ENCODE peak calls at places on chromosomes 1 and 21, in five cellular contexts. One of them, this sample, is unnamed.

GRCh38 chr1:234111458-234112142 is 207.1 kb downstream of the SLC35F3 start:
- DNase-seq in iPS-NIHi11: peak
- DNase-seq in activated CD4-positive, alpha-beta T cell treated with anti-CD3 and anti-CD28 coated beads, Interleukin-2, amount 50 U/mL, for 24 hours: no peak
- DNase-seq in choroid plexus epithelial cell: peak
- DNase-seq in erythroblast: no peak
- DNase-seq in this sample: peak

GRCh38 chr1:58412071-58412580 is 134.4 kb downstream of the OMA1 start:
- DNase-seq in erythroblast: no peak
- DNase-seq in choroid plexus epithelial cell: peak
- DNase-seq in iPS-NIHi11: no peak
- DNase-seq in activated CD4-positive, alpha-beta T cell treated with anti-CD3 and anti-CD28 coated beads, Interleukin-2, amount 50 U/mL, for 24 hours: no peak
- DNase-seq in this sample: peak

GRCh38 chr1:200038645-200038986 is 11.1 kb downstream of the NR5A2 start:
- DNase-seq in iPS-NIHi11: peak
- DNase-seq in erythroblast: no peak
- DNase-seq in choroid plexus epithelial cell: no peak
- DNase-seq in activated CD4-positive, alpha-beta T cell treated with anti-CD3 and anti-CD28 coated beads, Interleukin-2, amount 50 U/mL, for 24 hours: no peak
- DNase-seq in this sample: peak

GRCh38 chr21:39597595-39598185 is 15.1 kb upstream of the B3GALT5 start:
- DNase-seq in iPS-NIHi11: no peak
- DNase-seq in choroid plexus epithelial cell: no peak
- DNase-seq in erythroblast: no peak
- DNase-seq in activated CD4-positive, alpha-beta T cell treated with anti-CD3 and anti-CD28 coated beads, Interleukin-2, amount 50 U/mL, for 24 hours: no peak
- DNase-seq in this sample: no peak

GRCh38 chr1:2595261-2595811 is 8.8 kb downstream of the PRXL2B start:
- DNase-seq in choroid plexus epithelial cell: no peak
- DNase-seq in iPS-NIHi11: peak
- DNase-seq in activated CD4-positive, alpha-beta T cell treated with anti-CD3 and anti-CD28 coated beads, Interleukin-2, amount 50 U/mL, for 24 hours: no peak
- DNase-seq in erythroblast: no peak
- DNase-seq in this sample: no peak

GRCh38 chr1:62209931-62210595 is 15.4 kb downstream of the L1TD1 start:
- DNase-seq in erythroblast: no peak
- DNase-seq in activated CD4-positive, alpha-beta T cell treated with anti-CD3 and anti-CD28 coated beads, Interleukin-2, amount 50 U/mL, for 24 hours: no peak
- DNase-seq in iPS-NIHi11: no peak
- DNase-seq in choroid plexus epithelial cell: no peak
- DNase-seq in this sample: no peak

GRCh38 chr1:7755448-7755847 is 15.6 kb upstream of the VAMP3 start:
- DNase-seq in choroid plexus epithelial cell: peak
- DNase-seq in iPS-NIHi11: peak
- DNase-seq in activated CD4-positive, alpha-beta T cell treated with anti-CD3 and anti-CD28 coated beads, Interleukin-2, amount 50 U/mL, for 24 hours: no peak
- DNase-seq in erythroblast: no peak
- DNase-seq in this sample: peak

GRCh38 chr1:204920511-204920910 is 49.8 kb downstream of the NFASC start:
- DNase-seq in activated CD4-positive, alpha-beta T cell treated with anti-CD3 and anti-CD28 coated beads, Interleukin-2, amount 50 U/mL, for 24 hours: no peak
- DNase-seq in choroid plexus epithelial cell: no peak
- DNase-seq in iPS-NIHi11: no peak
- DNase-seq in erythroblast: no peak
- DNase-seq in this sample: no peak

GRCh38 chr21:17783816-17784598 is 35.1 kb downstream of the C21orf91 start:
- DNase-seq in erythroblast: no peak
- DNase-seq in choroid plexus epithelial cell: no peak
- DNase-seq in iPS-NIHi11: no peak
- DNase-seq in activated CD4-positive, alpha-beta T cell treated with anti-CD3 and anti-CD28 coated beads, Interleukin-2, amount 50 U/mL, for 24 hours: no peak
- DNase-seq in this sample: no peak